ENCODE peak calls at places on chromosome 11, in four cellular contexts. U is astrocyte of the spinal cord, K is activated T-helper 1 cell treated with Interleukin-2 at 50 U/mL for 16 hours, Z is mesendoderm. N is an unnamed sample.
A peak's percentile ranks its signal among the peaks of the same experiment; 100 is the strongest.

GRCh38 chr11:75001686-75002085 is 13.0 kb downstream of the NEU3 start:
- DNase-seq in U (no peak), K (no peak), Z (no peak), N (no peak)

GRCh38 chr11:33835143-33835878 is 56.6 kb downstream of the LMO2 start:
- DNase-seq in U (peak; percentile 72), K (no peak), Z (no peak), N (no peak)

GRCh38 chr11:118012083-118012669 is 26.0 kb downstream of the IL10RA start:
- DNase-seq in U (no peak), K (no peak), Z (no peak), N (peak; percentile 68)

GRCh38 chr11:83007909-83008580 is 63.7 kb downstream of the RAB30 start:
- DNase-seq in U (no peak), K (no peak), Z (peak; percentile 59), N (no peak)

GRCh38 chr11:133388260-133388659 is 144.0 kb downstream of the OPCML start:
- DNase-seq in U (no peak), K (no peak), Z (no peak), N (no peak)

GRCh38 chr11:93541884-93542752 is 1.1 kb downstream of the SMCO4 start:
- DNase-seq in U (peak; percentile 74), K (peak; percentile 26), Z (peak; percentile 86), N (no peak)

GRCh38 chr11:117884994-117885393 is 8.5 kb upstream of the FXYD6 start:
- DNase-seq in U (peak; percentile 24), K (no peak), Z (no peak), N (no peak)

GRCh38 chr11:132022285-132022684 is 651.9 kb downstream of the NTM start:
- DNase-seq in U (no peak), K (no peak), Z (no peak), N (no peak)

GRCh38 chr11:120696597-120696996 is 185.0 kb downstream of the GRIK4 start:
- DNase-seq in U (no peak), K (no peak), Z (no peak), N (no peak)

GRCh38 chr11:68050371-68050841 is 11.6 kb downstream of the TCIRG1 start:
- DNase-seq in U (no peak), K (no peak), Z (no peak), N (no peak)

GRCh38 chr11:72721276-72721675 is 30.9 kb downstream of the ARAP1 start:
- DNase-seq in U (no peak), K (no peak), Z (no peak), N (no peak)

GRCh38 chr11:120858740-120859139 is 165.2 kb upstream of the TBCEL start:
- DNase-seq in U (no peak), K (no peak), Z (peak; percentile 57), N (no peak)

GRCh38 chr11:91209751-91210150 is 986.9 kb upstream of the CHORDC1 start:
- DNase-seq in U (no peak), K (no peak), Z (no peak), N (no peak)

GRCh38 chr11:47573321-47573720 is 5.4 kb downstream of the KBTBD4 start:
- DNase-seq in U (no peak), K (no peak), Z (no peak), N (no peak)

GRCh38 chr11:128804481-128804880 is 62.6 kb downstream of the KCNJ1 start:
- DNase-seq in U (peak; percentile 44), K (no peak), Z (peak; percentile 48), N (no peak)

GRCh38 chr11:19326499-19326898 is 85.8 kb upstream of the E2F8 start:
- DNase-seq in U (peak; percentile 14), K (no peak), Z (no peak), N (no peak)